ENCODE peak calls at places on chromosomes 11 and 22, in nine cellular contexts. L is A673; W is CD8-positive, alpha-beta T cell; R is heart left ventricle; H is OCI-LY7; C is cardiac fibroblast; Z is endothelial cell of umbilical vein; X is choroid plexus epithelial cell; Y is BE2C. V is an unnamed sample.
A peak's percentile ranks its signal among the peaks of the same experiment; 100 is the strongest.

GRCh38 chr22:39303892-39304671 is 15.3 kb downstream of the RPL3 start:
- DNase-seq in L (no peak), W (no peak), R (no peak), H (no peak), C (no peak), Z (no peak), X (no peak), Y (no peak), V (no peak)

GRCh38 chr22:17266261-17266971 is 47.2 kb upstream of the ADA2 start:
- DNase-seq in L (peak; percentile 98), W (peak; percentile 20), R (peak; percentile 73), H (no peak), C (no peak), Z (no peak), X (peak; percentile 33), Y (peak; percentile 21), V (peak; percentile 21)

GRCh38 chr11:26950260-26950719 is 43.6 kb upstream of the FIBIN start:
- DNase-seq in L (no peak), W (no peak), R (no peak), H (no peak), C (peak; percentile 69), Z (no peak), X (peak; percentile 83), Y (no peak), V (peak; percentile 71)

GRCh38 chr11:15819679-15820286 is 536.6 kb downstream of the SOX6 start:
- DNase-seq in L (peak; percentile 58), W (peak; percentile 12), R (peak; percentile 80), H (peak; percentile 33), C (peak; percentile 76), Z (peak; percentile 61), X (peak; percentile 62), Y (peak; percentile 58), V (peak; percentile 39)

GRCh38 chr11:7892059-7892699 is 38.9 kb downstream of the OR10A6 start:
- DNase-seq in L (no peak), W (no peak), R (no peak), H (peak; percentile 83), C (peak; percentile 75), Z (peak; percentile 11), X (peak; percentile 84), Y (no peak), V (no peak)

GRCh38 chr22:35630891-35631290 is 13.8 kb upstream of the MB start:
- DNase-seq in L (no peak), W (no peak), R (no peak), H (no peak), C (no peak), Z (no peak), X (no peak), Y (no peak), V (no peak)

GRCh38 chr22:38017272-38017920 is 33.0 kb upstream of the SOX10 start:
- DNase-seq in L (peak; percentile 37), W (no peak), R (peak; percentile 89), H (no peak), C (peak; percentile 88), Z (peak; percentile 37), X (peak; percentile 74), Y (peak; percentile 68), V (peak; percentile 24)

GRCh38 chr11:57641426-57641825 is 8.3 kb downstream of the YPEL4 start:
- DNase-seq in L (peak; percentile 85), W (no peak), R (no peak), H (peak; percentile 69), C (peak; percentile 81), Z (peak; percentile 46), X (peak; percentile 87), Y (no peak), V (peak; percentile 62)

GRCh38 chr22:31588970-31589675 is 72.9 kb downstream of the PISD start:
- DNase-seq in L (no peak), W (no peak), R (no peak), H (no peak), C (no peak), Z (no peak), X (peak; percentile 21), Y (no peak), V (no peak)

GRCh38 chr11:102757823-102758549 is 22.4 kb downstream of the MMP10 start:
- DNase-seq in L (no peak), W (no peak), R (no peak), H (no peak), C (peak; percentile 45), Z (peak; percentile 77), X (peak; percentile 76), Y (no peak), V (peak; percentile 24)

GRCh38 chr11:71192629-71193028 is 59.7 kb downstream of the SHANK2 start:
- DNase-seq in L (no peak), W (no peak), R (no peak), H (no peak), C (no peak), Z (no peak), X (no peak), Y (no peak), V (no peak)

GRCh38 chr11:69373251-69373635 is 79.3 kb downstream of the MYEOV start:
- DNase-seq in L (no peak), W (no peak), R (no peak), H (no peak), C (no peak), Z (no peak), X (no peak), Y (no peak), V (no peak)

GRCh38 chr22:29570912-29571549 is 9.9 kb downstream of the NIPSNAP1 start:
- DNase-seq in L (no peak), W (no peak), R (no peak), H (no peak), C (no peak), Z (no peak), X (no peak), Y (no peak), V (no peak)

GRCh38 chr22:48244388-48245118 is 1482.1 kb downstream of the TBC1D22A start:
- DNase-seq in L (no peak), W (no peak), R (no peak), H (no peak), C (no peak), Z (no peak), X (no peak), Y (no peak), V (no peak)

GRCh38 chr11:15493066-15493465 is 378.3 kb downstream of the INSC start:
- DNase-seq in L (no peak), W (no peak), R (no peak), H (no peak), C (no peak), Z (no peak), X (no peak), Y (no peak), V (peak; percentile 73)

DNA sequence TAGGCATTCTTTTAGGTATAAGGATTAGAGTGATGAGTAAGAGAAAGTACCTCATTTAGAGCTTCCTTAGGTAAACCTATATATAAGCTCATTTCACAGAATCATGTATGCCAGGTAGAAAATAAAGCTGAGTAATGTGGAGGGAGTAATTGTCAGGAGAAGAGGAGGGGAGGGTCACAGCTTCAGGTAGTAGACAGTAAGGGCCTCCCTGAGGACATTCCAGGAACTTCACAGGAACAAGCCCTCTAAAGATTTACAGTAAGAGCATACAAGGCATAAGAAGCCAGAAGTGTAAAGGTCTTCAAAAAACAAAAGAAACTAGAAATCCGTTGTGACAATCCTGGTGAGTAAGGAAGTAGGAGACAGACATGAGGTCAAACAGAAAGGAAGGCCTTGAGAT is 57.6 kb downstream of the USP47 start:
- DNase-seq in L (no peak), W (no peak), R (no peak), H (no peak), C (no peak), Z (no peak), X (no peak), Y (no peak), V (no peak)
- TF ChIP-seq CTCF in L (no peak), W (no peak), R (no peak), H (peak; percentile 9), C (no peak), Z (no peak), X (peak; percentile 23), Y (no peak), V (no peak)

DNA sequence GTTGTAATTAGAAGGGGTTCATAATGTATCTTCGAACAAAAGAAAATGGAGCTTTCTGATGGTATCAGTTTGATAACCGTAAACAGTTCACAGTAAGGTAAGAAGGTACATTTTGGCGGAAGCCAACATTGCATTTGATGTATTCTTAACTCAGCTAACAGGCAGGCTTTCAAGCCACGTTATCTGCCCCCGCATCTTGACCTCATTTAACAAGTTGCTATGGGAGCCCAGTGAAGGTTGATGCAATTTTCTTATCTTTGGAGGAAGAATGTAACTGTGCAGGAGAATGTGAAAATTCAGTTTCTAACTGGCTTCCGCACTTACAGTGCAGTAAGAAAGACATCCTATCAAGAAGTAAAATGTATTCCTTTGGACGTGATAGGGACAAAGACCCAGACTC is 110.6 kb downstream of the ETS1 start:
- DNase-seq in L (no peak), W (peak; percentile 80), R (no peak), H (no peak), C (peak; percentile 78), Z (no peak), X (peak; percentile 94), Y (no peak), V (no peak)
- H3K4me3 ChIP-seq in L (no peak overlapping the region), W (peak overlapping the region; percentile 19), R (no peak overlapping the region), H (peak overlapping the region; percentile 49), C (no peak overlapping the region), Z (no peak overlapping the region), X (no peak overlapping the region), Y (no peak overlapping the region), V (no peak overlapping the region)

DNA sequence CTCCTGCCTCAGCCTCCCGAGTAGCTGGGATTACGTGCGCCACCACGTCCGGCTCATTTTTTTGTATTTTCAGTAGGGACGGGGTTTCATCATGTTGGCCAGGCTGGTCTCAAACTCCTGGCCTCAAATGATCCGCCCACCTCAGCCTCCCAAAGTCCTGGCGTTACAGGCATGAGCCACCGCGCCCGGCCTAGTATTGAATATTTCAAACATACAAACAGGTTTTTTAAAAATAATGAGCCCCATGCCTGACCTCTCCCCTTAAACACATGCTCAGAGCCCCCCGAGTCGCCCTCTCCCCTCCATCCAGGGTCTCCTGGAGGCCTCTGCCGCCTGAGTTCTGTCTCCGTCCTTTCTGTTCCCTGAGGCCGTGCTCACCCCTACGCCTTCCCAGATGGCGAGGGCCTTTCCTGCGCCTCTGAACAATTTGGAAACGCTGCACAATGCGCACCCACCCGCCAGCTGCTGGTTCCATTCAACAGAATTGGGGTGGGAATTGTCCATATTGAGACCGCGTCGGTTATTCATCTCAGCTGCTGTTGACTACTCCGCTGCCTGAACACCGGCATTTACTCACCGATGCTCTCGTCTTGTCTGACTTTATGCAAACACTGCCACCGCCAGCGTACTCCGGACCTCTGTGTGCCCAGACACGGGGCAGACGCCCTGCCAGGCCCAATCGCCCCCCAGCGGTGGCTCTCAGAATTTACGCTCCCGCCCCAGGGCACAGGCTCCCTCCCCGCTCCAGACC is 13.6 kb upstream of the RNH1 start:
- DNase-seq in L (no peak), W (no peak), R (peak; percentile 27), H (no peak), C (no peak), Z (no peak), X (no peak), Y (no peak), V (no peak)
- TF ChIP-seq CTCF in L (no peak), W (no peak), R (no peak), H (no peak), C (peak; percentile 5), Z (peak; percentile 18), X (peak; percentile 34), Y (no peak), V (no peak)

GRCh38 chr11:73493838-73494598 is 103.9 kb downstream of the FAM168A start:
- DNase-seq in L (peak; percentile 27), W (no peak), R (no peak), H (no peak), C (peak; percentile 82), Z (peak; percentile 27), X (peak; percentile 64), Y (no peak), V (peak; percentile 82)

GRCh38 chr11:73496134-73496533 is 101.8 kb downstream of the FAM168A start:
- DNase-seq in L (no peak), W (no peak), R (no peak), H (no peak), C (no peak), Z (no peak), X (no peak), Y (no peak), V (no peak)

GRCh38 chr11:73498343-73498742 is 99.6 kb downstream of the FAM168A start:
- DNase-seq in L (no peak), W (no peak), R (no peak), H (no peak), C (no peak), Z (no peak), X (no peak), Y (no peak), V (no peak)
- H3K4me3 ChIP-seq in L (no peak overlapping the region), W (no peak overlapping the region), R (no peak overlapping the region), H (no peak overlapping the region), C (no peak overlapping the region), Z (no peak overlapping the region), X (no peak overlapping the region), Y (no peak overlapping the region), V (no peak overlapping the region)

V was measured in astrocyte of the spinal cord.